ENCODE peak calls at places on chromosomes 2 and 18, in eight cellular contexts. L is ELF-1; N is ACHN; O is germinal center; K is activated CD8-positive, alpha-beta memory T cell treated with anti-CD3 and anti-CD28 coated beads, Interleukin-2, amount 50 U/mL, for 4 hours; S is glutamatergic neuron; Y is memory B cell; T is fibroblast of mammary gland. Z is an unnamed sample.

GRCh38 chr18:48007955-48008701 is 77.7 kb upstream of the SMAD2 start:
- DNase-seq in L (peak), N (peak), O (peak), K (peak), S (peak), Y (no peak), T (peak), Z (peak)

GRCh38 chr2:174771631-174772491 is 7.6 kb upstream of the CHRNA1 start:
- DNase-seq in L (peak), N (peak), O (peak), K (peak), S (peak), Y (no peak), T (peak), Z (peak)

GRCh38 chr2:222440670-222441422 is 16.5 kb downstream of the SGPP2 start:
- DNase-seq in L (no peak), N (peak), O (no peak), K (no peak), S (no peak), Y (no peak), T (peak), Z (peak)

GRCh38 chr2:99488999-99489757 is 639 bp downstream of the REV1 start:
- DNase-seq in L (peak), N (peak), O (peak), K (peak), S (peak), Y (peak), T (peak), Z (no peak)

GRCh38 chr2:83459456-83459855 is 999.6 kb downstream of the SUCLG1 start:
- DNase-seq in L (no peak), N (no peak), O (no peak), K (no peak), S (no peak), Y (no peak), T (peak), Z (no peak)

GRCh38 chr2:196555726-196556125 is 83.8 kb upstream of the CCDC150 start:
- DNase-seq in L (no peak), N (no peak), O (no peak), K (no peak), S (no peak), Y (no peak), T (no peak), Z (no peak)

GRCh38 chr2:28835787-28836186 is 25.2 kb downstream of the SPDYA start:
- DNase-seq in L (no peak), N (no peak), O (no peak), K (no peak), S (no peak), Y (no peak), T (no peak), Z (no peak)

GRCh38 chr18:7735606-7736175 is 168.6 kb downstream of the PTPRM start:
- DNase-seq in L (no peak), N (no peak), O (no peak), K (no peak), S (no peak), Y (no peak), T (no peak), Z (no peak)

GRCh38 chr2:167914969-167915368 is 332.4 kb downstream of the STK39 start:
- DNase-seq in L (no peak), N (no peak), O (no peak), K (no peak), S (no peak), Y (no peak), T (no peak), Z (no peak)

GRCh38 chr2:75055820-75056675 is 97.6 kb downstream of the POLE4 start:
- DNase-seq in L (peak), N (no peak), O (no peak), K (no peak), S (no peak), Y (no peak), T (no peak), Z (peak)

GRCh38 chr2:26326514-26326913 is 19.4 kb upstream of the SELENOI start:
- DNase-seq in L (no peak), N (no peak), O (no peak), K (no peak), S (no peak), Y (no peak), T (peak), Z (no peak)

GRCh38 chr18:79584491-79585394 is 94.9 kb upstream of the CTDP1 start:
- DNase-seq in L (no peak), N (no peak), O (no peak), K (peak), S (no peak), Y (no peak), T (no peak), Z (no peak)

GRCh38 chr2:47274054-47274779 is 119.1 kb upstream of the STPG4 start:
- DNase-seq in L (no peak), N (no peak), O (no peak), K (no peak), S (no peak), Y (no peak), T (peak), Z (no peak)

GRCh38 chr2:142025394-142025793 is 105.4 kb downstream of the LRP1B start:
- DNase-seq in L (no peak), N (no peak), O (no peak), K (no peak), S (no peak), Y (no peak), T (no peak), Z (no peak)

GRCh38 chr2:191436368-191437055 is 191.3 kb downstream of the MYO1B start:
- DNase-seq in L (no peak), N (no peak), O (no peak), K (no peak), S (no peak), Y (no peak), T (no peak), Z (no peak)

GRCh38 chr18:62723666-62724281 is 8.4 kb downstream of the PHLPP1 start:
- DNase-seq in L (peak), N (no peak), O (no peak), K (no peak), S (no peak), Y (no peak), T (no peak), Z (no peak)

GRCh38 chr2:3222636-3223035 is 155.0 kb downstream of the EIPR1 start:
- DNase-seq in L (no peak), N (no peak), O (no peak), K (peak), S (no peak), Y (no peak), T (no peak), Z (no peak)